ENCODE peak calls at places on chromosome 9, in four cellular contexts. Y, Q, P and J are unnamed samples.

GRCh38 chr9:131656356-131657030 is 83.4 kb downstream of the RAPGEF1 start:
- DNase-seq in Y (no peak), Q (no peak), P (peak; percentile 61), J (peak; percentile 99)

GRCh38 chr9:110446171-110446570 is 108.5 kb upstream of the TXNDC8 start:
- DNase-seq in Y (no peak), Q (no peak), P (no peak), J (no peak)

GRCh38 chr9:87770616-87771015 is 44.7 kb downstream of the CTSL start:
- DNase-seq in Y (no peak), Q (no peak), P (no peak), J (no peak)

GRCh38 chr9:72160446-72161123 is 11.3 kb downstream of the GDA start:
- DNase-seq in Y (no peak), Q (no peak), P (no peak), J (no peak)

GRCh38 chr9:126684965-126685465 is 71.3 kb downstream of the LMX1B start:
- DNase-seq in Y (no peak), Q (no peak), P (no peak), J (no peak)

GRCh38 chr9:124754289-124754688 is 16.8 kb downstream of the NR6A1 start:
- DNase-seq in Y (no peak), Q (peak; percentile 52), P (peak; percentile 37), J (no peak)

GRCh38 chr9:81472701-81473100 is 216.6 kb downstream of the TLE1 start:
- DNase-seq in Y (no peak), Q (no peak), P (no peak), J (no peak)

GRCh38 chr9:91202757-91203283 is 158.9 kb downstream of the AUH start:
- DNase-seq in Y (no peak), Q (no peak), P (no peak), J (no peak)

GRCh38 chr9:88302579-88303324 is 85.5 kb upstream of the SPIN1 start:
- DNase-seq in Y (no peak), Q (no peak), P (peak; percentile 43), J (no peak)

GRCh38 chr9:78406933-78407332 is 110.0 kb downstream of the PSAT1 start:
- DNase-seq in Y (no peak), Q (peak; percentile 1), P (no peak), J (peak; percentile 41)

GRCh38 chr9:137664676-137665075 is 45.9 kb downstream of the EHMT1 start:
- DNase-seq in Y (no peak), Q (no peak), P (peak; percentile 82), J (no peak)

GRCh38 chr9:127567898-127568617 is 44.0 kb upstream of the STXBP1 start:
- DNase-seq in Y (no peak), Q (peak; percentile 27), P (peak; percentile 54), J (no peak)